ENCODE peak calls at places on chromosomes 6 and 20, in four cellular contexts. Y is LHCN-M2, T is substantia nigra, F is ACHN. S is an unnamed sample.

GRCh38 chr6:101395345-101395744 is 1.8 kb downstream of the GRIK2 start:
- DNase-seq in Y (peak), T (no peak), F (peak), S (no peak)

GRCh38 chr20:11995750-11996567 is 78.3 kb downstream of the BTBD3 start:
- DNase-seq in Y (no peak), T (peak), F (no peak), S (no peak)

GRCh38 chr6:6834356-6835342 is 246.1 kb downstream of the LY86 start:
- DNase-seq in Y (no peak), T (no peak), F (no peak), S (no peak)

GRCh38 chr20:19813839-19814238 is 55.8 kb downstream of the RIN2 start:
- DNase-seq in Y (no peak), T (no peak), F (no peak), S (no peak)

GRCh38 chr20:61817061-61817460 is 248.6 kb downstream of the TAF4 start:
- DNase-seq in Y (no peak), T (no peak), F (no peak), S (no peak)

GRCh38 chr6:98574991-98575390 is 259.4 kb upstream of the POU3F2 start:
- DNase-seq in Y (no peak), T (peak), F (no peak), S (no peak)

GRCh38 chr6:126172151-126172550 is 167.8 kb upstream of the CENPW start:
- DNase-seq in Y (no peak), T (no peak), F (no peak), S (no peak)

GRCh38 chr20:49675368-49676151 is 38.1 kb downstream of the B4GALT5 start:
- DNase-seq in Y (no peak), T (no peak), F (peak), S (peak)

GRCh38 chr6:143183735-143184134 is 123.0 kb downstream of the AIG1 start:
- DNase-seq in Y (no peak), T (no peak), F (no peak), S (no peak)

GRCh38 chr6:163708459-163708858 is 293.9 kb downstream of the QKI start:
- DNase-seq in Y (no peak), T (no peak), F (no peak), S (no peak)

S was measured in HTR-8/SVneo.